ENCODE peak calls at places on chromosomes 2 and 18, in six cellular contexts. A is K562, X is H1, W is HepG2, O is SK-N-SH, M is Panc1. T is an unnamed sample.

GRCh38 chr2:10787176-10787968 is 25.2 kb downstream of the PDIA6 start:
- DNase-seq in A (no peak), X (peak; percentile 75), M (no peak), O (peak; percentile 60), W (peak; percentile 27), T (no peak)

GRCh38 chr2:172098650-172099471 is 3.8 kb downstream of the DLX2 start:
- DNase-seq in W (peak; percentile 84), A (peak; percentile 95), M (no peak), O (peak; percentile 69), X (peak; percentile 69), T (no peak)

GRCh38 chr2:76642122-76642521 is 880.1 kb downstream of the LRRTM4 start:
- DNase-seq in O (no peak), A (no peak), X (no peak), W (no peak), M (no peak), T (no peak)

GRCh38 chr18:79818631-79819030 is 20.9 kb downstream of the KCNG2 start:
- DNase-seq in W (no peak), M (no peak), A (no peak), X (no peak), O (no peak), T (no peak)

GRCh38 chr2:37326285-37326684 is 1.7 kb upstream of the PRKD3 start:
- DNase-seq in O (no peak), X (no peak), A (no peak), W (no peak), M (no peak), T (no peak)

GRCh38 chr2:239927424-239927981 is 97.6 kb downstream of the NDUFA10 start:
- DNase-seq in M (peak; percentile 78), A (peak; percentile 79), X (no peak), O (no peak), W (peak; percentile 75), T (peak; percentile 58)

GRCh38 chr2:206804326-206804725 is 38.9 kb downstream of the FASTKD2 start:
- DNase-seq in X (no peak), W (no peak), A (no peak), O (no peak), M (no peak), T (no peak)

GRCh38 chr2:111200333-111200879 is 79.7 kb downstream of the BCL2L11 start:
- DNase-seq in W (no peak), A (no peak), M (no peak), O (no peak), X (peak; percentile 46), T (no peak)

GRCh38 chr2:196167666-196168065 is 3.7 kb downstream of the STK17B start:
- DNase-seq in M (no peak), W (no peak), X (no peak), O (no peak), A (no peak), T (no peak)

GRCh38 chr2:100610381-100610831 is 47.6 kb downstream of the PDCL3 start:
- DNase-seq in X (peak; percentile 85), W (peak; percentile 36), O (peak; percentile 80), M (peak; percentile 38), A (peak; percentile 68), T (peak; percentile 38)

GRCh38 chr2:225328192-225328591 is 71.3 kb upstream of the NYAP2 start:
- DNase-seq in W (peak; percentile 6), M (no peak), A (no peak), O (no peak), X (no peak), T (no peak)

GRCh38 chr2:119552902-119553301 is 8.7 kb downstream of the CFAP221 start:
- DNase-seq in O (no peak), W (no peak), A (no peak), X (no peak), M (no peak), T (no peak)

GRCh38 chr2:237048595-237048994 is 37.1 kb upstream of the COPS8 start:
- DNase-seq in W (no peak), O (no peak), X (no peak), A (no peak), M (no peak), T (no peak)

GRCh38 chr18:13530879-13531387 is 195.4 kb downstream of the FAM210A start:
- DNase-seq in M (peak; percentile 7), O (peak; percentile 43), X (no peak), W (no peak), A (no peak), T (peak; percentile 4)

GRCh38 chr18:48777737-48778111 is 173.0 kb downstream of the SMAD7 start:
- DNase-seq in W (peak; percentile 30), X (no peak), M (no peak), O (peak; percentile 39), A (no peak), T (no peak)

GRCh38 chr18:23307567-23308295 is 145.4 kb upstream of the RIOK3 start:
- DNase-seq in M (no peak), X (no peak), W (no peak), O (no peak), A (no peak), T (peak; percentile 16)

GRCh38 chr18:390748-391478 is 109.6 kb downstream of the COLEC12 start:
- DNase-seq in M (no peak), O (no peak), W (no peak), A (no peak), X (no peak), T (no peak)

GRCh38 chr2:238231251-238231793 is 8.5 kb downstream of the HES6 start:
- DNase-seq in X (peak; percentile 91), M (peak; percentile 13), W (no peak), O (no peak), A (peak; percentile 76), T (no peak)
- TF ChIP-seq SIN3A in X (peak; percentile 83), M (no peak), W (no peak), O (no peak), A (no peak), T (no peak)

DNA sequence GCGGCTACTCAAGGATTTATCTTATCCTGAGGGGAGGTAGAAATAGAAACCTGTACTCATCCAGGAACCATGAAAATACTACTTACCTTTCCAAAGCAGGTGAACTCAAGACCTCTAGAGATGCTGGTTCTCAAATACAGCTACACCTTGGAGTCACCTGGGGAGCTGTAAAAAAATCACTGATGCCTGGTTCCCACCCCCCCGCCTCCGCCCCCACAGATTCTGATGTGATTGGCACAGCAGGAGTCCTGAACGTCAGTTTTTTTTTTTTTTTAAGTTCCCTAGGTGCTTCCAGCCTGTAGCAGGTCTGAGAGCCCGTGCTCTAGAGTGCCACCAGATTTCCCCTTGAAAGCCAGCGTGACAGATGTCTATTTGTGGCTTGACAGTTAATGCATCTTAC is 113.6 kb downstream of the MRO start:
- DNase-seq in A (no peak), O (no peak), X (no peak), W (no peak), M (no peak), T (no peak)
- TF ChIP-seq SIN3A in A (no peak), O (no peak), X (no peak), W (no peak), M (no peak), T (no peak)

DNA sequence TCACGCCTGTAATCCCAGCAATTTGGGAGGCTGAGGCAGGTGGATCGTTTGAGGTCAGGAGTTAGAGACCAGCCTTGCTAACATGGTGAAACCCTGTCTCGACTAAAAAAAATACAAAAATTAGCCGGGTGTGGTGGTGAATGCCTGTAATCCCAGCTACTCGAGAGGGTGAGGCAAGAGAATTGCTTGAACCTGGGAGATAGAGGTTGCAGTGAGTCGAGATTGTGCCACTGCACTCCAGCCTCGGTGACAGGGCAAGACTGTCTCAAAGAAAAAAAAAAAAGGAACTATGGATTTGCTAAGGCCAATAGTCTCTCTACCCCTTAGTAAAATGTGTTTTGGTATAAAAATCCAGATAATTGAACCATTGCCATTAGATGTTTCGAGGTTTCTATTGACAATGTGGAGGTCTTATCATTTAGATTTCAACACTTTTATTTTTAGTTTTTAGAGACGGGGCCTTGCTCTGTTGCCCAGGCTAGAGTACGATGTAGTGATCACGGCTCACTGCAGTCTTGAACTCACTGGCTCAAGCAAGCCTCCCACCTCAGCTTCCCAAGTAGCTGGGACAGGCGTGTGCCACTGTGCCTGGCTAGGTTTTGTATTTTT is 1.1 kb upstream of the TXNDC2 start:
- DNase-seq in M (no peak), O (no peak), X (no peak), W (no peak), A (no peak), T (no peak)
- TF ChIP-seq SIN3A in M (no peak), O (no peak), X (no peak), W (no peak), A (no peak), T (no peak)

GRCh38 chr2:46163804-46164569 is 133.2 kb upstream of the EPAS1 start:
- DNase-seq in A (no peak), W (no peak), X (no peak), O (no peak), M (no peak), T (no peak)
- TF ChIP-seq SIN3A in A (no peak), W (no peak), X (no peak), O (no peak), M (no peak), T (no peak)

DNA sequence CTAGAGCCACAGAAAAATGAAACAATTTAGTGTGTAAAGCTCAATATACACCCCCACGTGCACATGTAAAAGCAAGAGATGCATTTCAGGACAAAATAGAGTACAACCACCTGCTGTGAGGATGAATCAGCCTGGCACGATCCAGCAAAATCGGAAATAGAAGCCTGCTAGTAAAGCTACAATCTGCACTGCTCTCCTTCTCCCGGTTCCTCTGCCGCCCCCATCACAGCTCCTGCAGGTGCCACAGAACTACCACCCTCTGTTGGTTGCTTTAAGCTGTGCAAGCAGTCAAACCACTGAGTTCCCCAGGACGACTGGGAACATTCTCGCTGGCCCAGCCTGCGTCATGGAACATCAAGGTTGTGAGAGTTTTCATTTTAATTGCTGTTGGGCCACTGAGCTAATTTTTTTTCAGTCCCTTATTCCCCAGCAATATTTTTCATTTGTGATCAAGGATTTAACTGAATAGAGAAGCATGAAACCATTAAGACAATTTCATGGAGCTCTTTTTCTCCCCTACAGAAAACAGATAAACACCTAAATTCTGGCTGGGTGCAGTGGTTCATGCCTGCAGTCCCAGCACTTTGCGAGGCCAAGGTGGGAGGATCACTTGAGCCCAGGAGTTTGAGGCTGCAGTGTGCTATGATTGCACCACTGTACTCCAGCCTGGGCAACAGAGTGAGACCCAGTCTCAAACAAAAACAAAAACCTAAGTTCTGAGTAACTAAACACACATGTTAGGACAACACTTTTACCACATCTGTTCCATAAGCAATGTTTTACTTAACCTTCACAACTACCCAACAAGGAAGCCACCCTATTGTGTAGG is 47.6 kb upstream of the MAPRE3 start:
- DNase-seq in W (peak; percentile 69), O (peak; percentile 89), M (peak; percentile 13), A (peak; percentile 69), X (no peak), T (peak; percentile 47)
- TF ChIP-seq SIN3A in W (no peak), O (no peak), M (no peak), A (no peak), X (peak; percentile 42), T (no peak)

DNA sequence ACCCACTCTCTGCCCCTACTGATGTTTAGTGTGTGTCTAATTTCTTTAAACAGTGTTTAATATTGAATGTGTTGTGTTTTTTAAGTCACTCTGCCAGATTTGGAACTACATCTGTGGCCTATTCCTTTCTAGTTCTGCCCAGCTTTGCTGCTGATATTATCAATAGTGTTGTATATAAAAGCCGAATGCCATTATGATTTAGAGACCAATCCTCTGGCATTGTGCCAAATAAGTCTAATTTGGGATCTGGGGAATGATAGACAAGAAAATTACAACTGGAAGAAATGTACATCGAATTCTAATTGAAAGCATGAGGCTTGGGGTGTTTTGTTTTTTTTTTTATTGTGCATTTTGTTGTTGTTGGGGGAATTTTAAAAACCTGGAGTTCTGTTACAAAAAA is 398.1 kb downstream of the CPS1 start:
- DNase-seq in X (no peak), O (peak; percentile 75), W (no peak), A (no peak), M (no peak), T (no peak)
- TF ChIP-seq SIN3A in X (no peak), O (no peak), W (no peak), A (no peak), M (no peak), T (no peak)